ENCODE peak calls at places on chromosome 1, in seven cellular contexts. Y is naive thymus-derived CD4-positive, alpha-beta T cell; U is tibial artery; B is SK-N-SH; H is PC-9; I is A549; A is IMR-90. C is an unnamed sample.

GRCh38 chr1:13732971-13733667 is 33.1 kb downstream of the PRDM2 start:
- DNase-seq in Y (peak; percentile 71), U (no peak), B (no peak), H (no peak), I (no peak), A (no peak), C (no peak)

GRCh38 chr1:92599184-92599583 is 112.5 kb upstream of the GFI1 start:
- DNase-seq in Y (peak; percentile 55), U (no peak), B (no peak), H (no peak), I (peak; percentile 2), A (peak; percentile 51), C (peak; percentile 65)

GRCh38 chr1:36328713-36329112 is 5.3 kb upstream of the EVA1B start:
- DNase-seq in Y (no peak), U (no peak), B (no peak), H (no peak), I (no peak), A (no peak), C (no peak)

GRCh38 chr1:37472281-37472680 is 2.1 kb upstream of the ZC3H12A start:
- DNase-seq in Y (no peak), U (no peak), B (no peak), H (no peak), I (no peak), A (no peak), C (no peak)

GRCh38 chr1:117098287-117098890 is 23.2 kb downstream of the TRIM45 start:
- DNase-seq in Y (no peak), U (no peak), B (no peak), H (no peak), I (no peak), A (no peak), C (no peak)

GRCh38 chr1:206463137-206463536 is 7.1 kb upstream of the IKBKE start:
- DNase-seq in Y (no peak), U (no peak), B (no peak), H (no peak), I (no peak), A (no peak), C (no peak)

GRCh38 chr1:89907669-89908293 is 86.9 kb downstream of the LRRC8D start:
- DNase-seq in Y (no peak), U (no peak), B (no peak), H (no peak), I (peak; percentile 41), A (peak; percentile 82), C (peak; percentile 57)

GRCh38 chr1:178241057-178241456 is 147.2 kb downstream of the RASAL2 start:
- DNase-seq in Y (no peak), U (no peak), B (no peak), H (no peak), I (no peak), A (peak; percentile 77), C (no peak)

GRCh38 chr1:53732912-53733317 is 6.0 kb downstream of the GLIS1 start:
- DNase-seq in Y (no peak), U (no peak), B (no peak), H (no peak), I (no peak), A (peak; percentile 97), C (no peak)
- H3K4me3 ChIP-seq in Y (no peak overlapping the region), U (no peak overlapping the region), B (no peak overlapping the region), H (no peak overlapping the region), I (no peak overlapping the region), A (no peak overlapping the region), C (no peak overlapping the region)

GRCh38 chr1:10632691-10633090 is 157.9 kb downstream of the PEX14 start:
- DNase-seq in Y (no peak), U (no peak), B (no peak), H (no peak), I (no peak), A (no peak), C (no peak)
- H3K27ac ChIP-seq in Y (no peak overlapping the region), U (peak overlapping the region; percentile 88), B (no peak overlapping the region), H (no peak overlapping the region), I (no peak overlapping the region), A (peak overlapping the region; percentile 75), C (no peak overlapping the region)

DNA sequence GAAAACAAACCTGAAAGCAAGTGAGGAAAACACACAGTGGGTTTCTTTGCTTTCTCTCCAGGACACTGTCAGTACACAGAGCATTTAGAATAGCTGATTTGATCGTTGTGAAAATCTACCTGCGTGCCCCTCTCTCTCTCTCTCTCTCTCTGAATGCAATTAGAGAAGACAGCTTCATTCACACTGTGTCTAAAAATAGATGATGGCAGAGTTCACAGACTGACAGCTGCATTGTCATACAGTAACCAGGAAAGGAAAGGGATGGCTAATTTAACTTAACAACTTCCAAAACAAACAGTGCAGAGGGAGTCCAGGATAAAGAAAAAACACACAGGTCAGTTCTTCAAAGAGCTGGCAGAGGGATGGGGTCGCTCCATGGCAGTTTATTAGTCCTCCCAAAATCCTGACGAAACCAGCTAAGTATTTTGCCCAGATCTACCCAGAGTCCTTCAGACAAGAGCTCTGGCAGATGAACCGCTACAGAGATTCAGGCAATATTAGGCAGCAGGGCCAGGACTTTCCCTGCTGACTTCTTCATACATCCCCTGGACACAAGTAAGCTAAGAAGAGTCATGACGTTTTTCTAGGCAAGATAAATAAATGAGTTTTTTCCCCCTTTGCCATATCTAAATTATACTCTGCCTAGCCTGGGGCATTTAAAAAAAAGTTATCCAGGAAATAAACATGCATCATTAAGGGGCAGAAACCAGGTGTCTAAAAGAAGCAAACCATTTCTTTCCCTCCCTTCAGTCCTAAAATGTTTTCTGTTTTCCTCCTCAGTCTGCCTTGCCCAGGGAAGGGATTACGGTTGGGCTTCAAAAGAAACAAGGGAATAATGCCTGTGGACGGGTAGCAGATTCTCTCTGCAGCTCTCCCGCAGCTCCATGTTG is 58.8 kb downstream of the WLS start:
- DNase-seq in Y (no peak), U (no peak), B (no peak), H (no peak), I (no peak), A (peak; percentile 75), C (no peak)
- H3K4me3 ChIP-seq in Y (no peak overlapping the region), U (peak overlapping the region; percentile 30), B (no peak overlapping the region), H (peak overlapping the region; percentile 12), I (no peak overlapping the region), A (no peak overlapping the region), C (no peak overlapping the region)

DNA sequence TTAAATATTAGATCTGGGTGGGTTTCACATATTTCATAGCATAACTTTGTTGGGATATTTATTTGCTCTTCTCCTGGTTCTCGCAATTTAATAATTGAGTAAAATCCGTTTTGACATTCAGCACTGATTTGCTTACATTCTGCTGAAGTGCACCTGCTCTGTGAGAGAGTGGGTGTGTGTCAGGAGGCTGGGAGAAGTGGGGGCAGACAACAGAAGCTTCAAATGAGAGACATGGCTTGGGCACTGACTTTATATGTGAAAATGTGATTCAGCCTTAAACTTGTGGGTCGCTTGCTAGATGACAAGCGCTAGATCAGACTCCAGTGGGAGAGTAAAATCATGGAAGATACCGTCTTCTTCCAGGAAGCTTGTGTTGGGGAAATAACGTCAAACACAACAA is 32.4 kb upstream of the KCNA2 start:
- DNase-seq in Y (no peak), U (no peak), B (no peak), H (no peak), I (no peak), A (no peak), C (no peak)
- H3K27ac ChIP-seq in Y (peak overlapping the region; percentile 53), U (no peak overlapping the region), B (no peak overlapping the region), H (no peak overlapping the region), I (no peak overlapping the region), A (no peak overlapping the region), C (no peak overlapping the region)

GRCh38 chr1:204688776-204689175 is 3.2 kb upstream of the LRRN2 start:
- DNase-seq in Y (no peak), U (peak; percentile 59), B (no peak), H (no peak), I (no peak), A (no peak), C (no peak)
- H3K4me3 ChIP-seq in Y (no peak overlapping the region), U (no peak overlapping the region), B (no peak overlapping the region), H (no peak overlapping the region), I (no peak overlapping the region), A (no peak overlapping the region), C (no peak overlapping the region)

GRCh38 chr1:233127157-233127556 is 168.4 kb downstream of the PCNX2 start:
- DNase-seq in Y (no peak), U (no peak), B (no peak), H (no peak), I (no peak), A (no peak), C (no peak)

GRCh38 chr1:233122779-233123178 is 172.4 kb downstream of the NTPCR start:
- DNase-seq in Y (no peak), U (no peak), B (no peak), H (no peak), I (no peak), A (no peak), C (no peak)

DNA sequence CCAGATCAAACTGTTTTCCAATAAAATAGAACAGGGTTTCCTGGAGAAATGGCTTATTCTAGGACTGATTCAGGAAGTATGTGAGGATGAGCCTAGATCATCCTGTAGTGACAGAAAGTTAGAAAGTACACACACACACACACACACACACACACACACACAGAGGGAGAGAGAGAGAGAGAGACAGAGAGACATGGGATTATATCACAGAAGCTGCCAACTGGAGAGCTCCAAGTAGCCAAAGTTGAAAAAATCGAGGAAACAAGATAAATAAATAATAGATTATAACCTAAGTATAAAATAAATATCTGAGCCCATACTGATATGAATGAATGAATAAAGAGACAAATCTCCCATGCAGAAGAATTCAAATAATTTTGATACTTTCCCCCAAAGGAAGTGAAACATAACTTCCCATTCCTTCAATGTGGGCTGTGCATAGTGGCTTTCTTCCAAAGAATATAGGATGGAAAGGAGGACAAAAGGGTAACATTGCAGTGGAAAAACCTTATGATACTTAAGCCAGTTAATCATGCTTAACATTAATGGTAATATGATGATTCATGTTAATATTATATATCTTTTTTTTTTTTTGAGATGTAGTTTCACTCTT is 171.6 kb downstream of the NTPCR start:
- DNase-seq in Y (no peak), U (no peak), B (no peak), H (no peak), I (no peak), A (peak; percentile 70), C (no peak)
- H3K27ac ChIP-seq in Y (no peak overlapping the region), U (no peak overlapping the region), B (no peak overlapping the region), H (no peak overlapping the region), I (no peak overlapping the region), A (no peak overlapping the region), C (no peak overlapping the region)

DNA sequence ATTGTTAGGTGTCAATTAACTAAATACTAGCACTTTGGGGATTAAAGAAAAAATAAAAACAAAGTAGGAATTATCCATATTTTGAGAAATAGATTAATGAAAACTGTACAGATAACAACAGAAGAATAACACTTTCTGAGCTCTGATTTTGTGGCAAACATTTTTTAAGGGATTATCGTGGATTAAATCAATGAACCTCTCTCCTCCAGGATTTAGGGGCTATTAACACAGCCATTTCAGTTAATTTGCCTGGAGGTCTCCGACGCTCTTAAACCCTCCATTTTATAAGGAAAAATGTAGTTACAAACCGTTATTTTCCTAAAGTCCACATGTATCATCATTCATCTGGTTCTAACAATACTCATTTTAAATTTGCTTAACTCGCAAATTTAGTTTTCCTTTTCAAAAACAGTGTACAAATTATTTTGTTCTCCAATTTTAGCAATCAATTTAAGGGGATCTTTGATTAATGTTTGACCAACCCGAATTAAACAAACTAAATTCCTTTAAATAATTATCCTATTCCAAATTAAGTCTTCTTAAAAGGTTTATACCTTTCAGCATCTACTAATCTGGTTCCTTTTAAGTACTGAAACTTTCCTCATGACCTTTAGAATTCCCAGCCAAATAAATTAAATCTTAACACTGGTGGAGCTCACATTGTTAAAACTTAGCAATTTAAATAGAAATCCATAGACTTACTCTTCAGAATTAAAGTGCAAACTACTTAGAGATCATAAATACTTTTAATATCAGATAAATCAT is 30.7 kb upstream of the RNF187 start:
- DNase-seq in Y (no peak), U (no peak), B (no peak), H (no peak), I (no peak), A (no peak), C (no peak)
- H3K4me3 ChIP-seq in Y (peak overlapping the region; percentile 78), U (no peak overlapping the region), B (peak overlapping the region; percentile 78), H (peak overlapping the region; percentile 55), I (peak overlapping the region; percentile 54), A (peak overlapping the region; percentile 50), C (no peak overlapping the region)

GRCh38 chr1:12153181-12153785 is 13.5 kb upstream of the TNFRSF1B start:
- DNase-seq in Y (no peak), U (peak; percentile 83), B (no peak), H (no peak), I (no peak), A (peak; percentile 88), C (no peak)
- H3K27ac ChIP-seq in Y (peak overlapping the region; percentile 74), U (peak overlapping the region; percentile 29), B (no peak overlapping the region), H (no peak overlapping the region), I (no peak overlapping the region), A (peak overlapping the region; percentile 82), C (no peak overlapping the region)